ENCODE peak calls at places on chromosome 14, in ten cellular contexts. One of them, this sample, is unnamed.

GRCh38 chr14:93219103-93219726 is 12.2 kb downstream of the UBR7 start:
- DNase-seq in GM19239: no peak
- DNase-seq in activated naive CD4-positive, alpha-beta T cell treated with anti-CD3 and anti-CD28 coated beads for 36 hours: peak
- DNase-seq in nephron progenitor cell: peak
- DNase-seq in activated CD4-positive, CD25-positive, alpha-beta regulatory T cell treated with anti-CD3 and anti-CD28 coated beads, Interleukin-2, amount 50 U/mL, for 16 hours: peak
- DNase-seq in NCI-H774: peak
- DNase-seq in stimulated activated CD4-positive, alpha-beta T cell treated with anti-CD3 and anti-CD28 coated beads, Interleukin-4, amount 100 ng/mL, for 48 hours: no peak
- DNase-seq in AG20443: peak
- DNase-seq in posterior cingulate gyrus: no peak
- DNase-seq in endothelial cell: no peak
- DNase-seq in this sample: peak

GRCh38 chr14:61203059-61203753 is 77.9 kb downstream of the TMEM30B start:
- DNase-seq in GM19239: no peak
- DNase-seq in activated naive CD4-positive, alpha-beta T cell treated with anti-CD3 and anti-CD28 coated beads for 36 hours: no peak
- DNase-seq in nephron progenitor cell: peak
- DNase-seq in activated CD4-positive, CD25-positive, alpha-beta regulatory T cell treated with anti-CD3 and anti-CD28 coated beads, Interleukin-2, amount 50 U/mL, for 16 hours: no peak
- DNase-seq in NCI-H774: no peak
- DNase-seq in stimulated activated CD4-positive, alpha-beta T cell treated with anti-CD3 and anti-CD28 coated beads, Interleukin-4, amount 100 ng/mL, for 48 hours: no peak
- DNase-seq in AG20443: no peak
- DNase-seq in posterior cingulate gyrus: no peak
- DNase-seq in endothelial cell: no peak
- DNase-seq in this sample: peak

GRCh38 chr14:95394981-95395737 is 75.5 kb upstream of the CLMN start:
- DNase-seq in GM19239: no peak
- DNase-seq in activated naive CD4-positive, alpha-beta T cell treated with anti-CD3 and anti-CD28 coated beads for 36 hours: no peak
- DNase-seq in nephron progenitor cell: no peak
- DNase-seq in activated CD4-positive, CD25-positive, alpha-beta regulatory T cell treated with anti-CD3 and anti-CD28 coated beads, Interleukin-2, amount 50 U/mL, for 16 hours: no peak
- DNase-seq in NCI-H774: no peak
- DNase-seq in stimulated activated CD4-positive, alpha-beta T cell treated with anti-CD3 and anti-CD28 coated beads, Interleukin-4, amount 100 ng/mL, for 48 hours: no peak
- DNase-seq in AG20443: no peak
- DNase-seq in posterior cingulate gyrus: no peak
- DNase-seq in endothelial cell: no peak
- DNase-seq in this sample: no peak

GRCh38 chr14:34137001-34137400 is 186.1 kb upstream of the EGLN3 start:
- DNase-seq in GM19239: no peak
- DNase-seq in activated naive CD4-positive, alpha-beta T cell treated with anti-CD3 and anti-CD28 coated beads for 36 hours: no peak
- DNase-seq in nephron progenitor cell: no peak
- DNase-seq in activated CD4-positive, CD25-positive, alpha-beta regulatory T cell treated with anti-CD3 and anti-CD28 coated beads, Interleukin-2, amount 50 U/mL, for 16 hours: no peak
- DNase-seq in NCI-H774: no peak
- DNase-seq in stimulated activated CD4-positive, alpha-beta T cell treated with anti-CD3 and anti-CD28 coated beads, Interleukin-4, amount 100 ng/mL, for 48 hours: no peak
- DNase-seq in AG20443: no peak
- DNase-seq in posterior cingulate gyrus: no peak
- DNase-seq in endothelial cell: no peak
- DNase-seq in this sample: no peak

GRCh38 chr14:105240811-105241576 is 7.3 kb upstream of the BTBD6 start:
- DNase-seq in GM19239: no peak
- DNase-seq in activated naive CD4-positive, alpha-beta T cell treated with anti-CD3 and anti-CD28 coated beads for 36 hours: no peak
- DNase-seq in nephron progenitor cell: no peak
- DNase-seq in activated CD4-positive, CD25-positive, alpha-beta regulatory T cell treated with anti-CD3 and anti-CD28 coated beads, Interleukin-2, amount 50 U/mL, for 16 hours: no peak
- DNase-seq in NCI-H774: no peak
- DNase-seq in stimulated activated CD4-positive, alpha-beta T cell treated with anti-CD3 and anti-CD28 coated beads, Interleukin-4, amount 100 ng/mL, for 48 hours: no peak
- DNase-seq in AG20443: no peak
- DNase-seq in posterior cingulate gyrus: peak
- DNase-seq in endothelial cell: no peak
- DNase-seq in this sample: no peak

GRCh38 chr14:101973356-101973755 is 9.0 kb downstream of the DYNC1H1 start:
- DNase-seq in GM19239: no peak
- DNase-seq in activated naive CD4-positive, alpha-beta T cell treated with anti-CD3 and anti-CD28 coated beads for 36 hours: no peak
- DNase-seq in nephron progenitor cell: no peak
- DNase-seq in activated CD4-positive, CD25-positive, alpha-beta regulatory T cell treated with anti-CD3 and anti-CD28 coated beads, Interleukin-2, amount 50 U/mL, for 16 hours: no peak
- DNase-seq in NCI-H774: no peak
- DNase-seq in stimulated activated CD4-positive, alpha-beta T cell treated with anti-CD3 and anti-CD28 coated beads, Interleukin-4, amount 100 ng/mL, for 48 hours: no peak
- DNase-seq in AG20443: no peak
- DNase-seq in posterior cingulate gyrus: no peak
- DNase-seq in endothelial cell: no peak
- DNase-seq in this sample: no peak

GRCh38 chr14:59269431-59269830 is 81.0 kb downstream of the DAAM1 start:
- DNase-seq in GM19239: no peak
- DNase-seq in activated naive CD4-positive, alpha-beta T cell treated with anti-CD3 and anti-CD28 coated beads for 36 hours: no peak
- DNase-seq in nephron progenitor cell: no peak
- DNase-seq in activated CD4-positive, CD25-positive, alpha-beta regulatory T cell treated with anti-CD3 and anti-CD28 coated beads, Interleukin-2, amount 50 U/mL, for 16 hours: no peak
- DNase-seq in NCI-H774: no peak
- DNase-seq in stimulated activated CD4-positive, alpha-beta T cell treated with anti-CD3 and anti-CD28 coated beads, Interleukin-4, amount 100 ng/mL, for 48 hours: no peak
- DNase-seq in AG20443: no peak
- DNase-seq in posterior cingulate gyrus: no peak
- DNase-seq in endothelial cell: no peak
- DNase-seq in this sample: no peak

GRCh38 chr14:67457782-67458181 is 30.7 kb downstream of the TMEM229B start:
- DNase-seq in GM19239: no peak
- DNase-seq in activated naive CD4-positive, alpha-beta T cell treated with anti-CD3 and anti-CD28 coated beads for 36 hours: no peak
- DNase-seq in nephron progenitor cell: peak
- DNase-seq in activated CD4-positive, CD25-positive, alpha-beta regulatory T cell treated with anti-CD3 and anti-CD28 coated beads, Interleukin-2, amount 50 U/mL, for 16 hours: no peak
- DNase-seq in NCI-H774: no peak
- DNase-seq in stimulated activated CD4-positive, alpha-beta T cell treated with anti-CD3 and anti-CD28 coated beads, Interleukin-4, amount 100 ng/mL, for 48 hours: no peak
- DNase-seq in AG20443: no peak
- DNase-seq in posterior cingulate gyrus: no peak
- DNase-seq in endothelial cell: no peak
- DNase-seq in this sample: peak

GRCh38 chr14:26896447-26896846 is 298.6 kb upstream of the NOVA1 start:
- DNase-seq in GM19239: no peak
- DNase-seq in activated naive CD4-positive, alpha-beta T cell treated with anti-CD3 and anti-CD28 coated beads for 36 hours: no peak
- DNase-seq in nephron progenitor cell: no peak
- DNase-seq in activated CD4-positive, CD25-positive, alpha-beta regulatory T cell treated with anti-CD3 and anti-CD28 coated beads, Interleukin-2, amount 50 U/mL, for 16 hours: no peak
- DNase-seq in NCI-H774: no peak
- DNase-seq in stimulated activated CD4-positive, alpha-beta T cell treated with anti-CD3 and anti-CD28 coated beads, Interleukin-4, amount 100 ng/mL, for 48 hours: no peak
- DNase-seq in AG20443: no peak
- DNase-seq in posterior cingulate gyrus: no peak
- DNase-seq in endothelial cell: no peak
- DNase-seq in this sample: no peak

GRCh38 chr14:69999246-69999645 is 120.0 kb downstream of the SMOC1 start:
- DNase-seq in GM19239: no peak
- DNase-seq in activated naive CD4-positive, alpha-beta T cell treated with anti-CD3 and anti-CD28 coated beads for 36 hours: no peak
- DNase-seq in nephron progenitor cell: no peak
- DNase-seq in activated CD4-positive, CD25-positive, alpha-beta regulatory T cell treated with anti-CD3 and anti-CD28 coated beads, Interleukin-2, amount 50 U/mL, for 16 hours: no peak
- DNase-seq in NCI-H774: peak
- DNase-seq in stimulated activated CD4-positive, alpha-beta T cell treated with anti-CD3 and anti-CD28 coated beads, Interleukin-4, amount 100 ng/mL, for 48 hours: no peak
- DNase-seq in AG20443: no peak
- DNase-seq in posterior cingulate gyrus: no peak
- DNase-seq in endothelial cell: no peak
- DNase-seq in this sample: peak

GRCh38 chr14:92039073-92039719 is 663 bp downstream of the TRIP11 start:
- DNase-seq in GM19239: no peak
- DNase-seq in activated naive CD4-positive, alpha-beta T cell treated with anti-CD3 and anti-CD28 coated beads for 36 hours: peak
- DNase-seq in nephron progenitor cell: peak
- DNase-seq in activated CD4-positive, CD25-positive, alpha-beta regulatory T cell treated with anti-CD3 and anti-CD28 coated beads, Interleukin-2, amount 50 U/mL, for 16 hours: no peak
- DNase-seq in NCI-H774: no peak
- DNase-seq in stimulated activated CD4-positive, alpha-beta T cell treated with anti-CD3 and anti-CD28 coated beads, Interleukin-4, amount 100 ng/mL, for 48 hours: no peak
- DNase-seq in AG20443: peak
- DNase-seq in posterior cingulate gyrus: peak
- DNase-seq in endothelial cell: peak
- DNase-seq in this sample: peak

This sample was measured in left kidney.